ENCODE peak calls at places on chromosomes 16 and 17, in five cellular contexts. One of them, this sample, is unnamed.

GRCh38 chr17:78995022-78995760 is 14.4 kb downstream of the CANT1 start:
- DNase-seq in H1: no peak
- DNase-seq in H9: no peak
- DNase-seq in mesenchymal stem cell: no peak
- DNase-seq in IMR-90: no peak
- DNase-seq in this sample: no peak

GRCh38 chr16:30841332-30841731 is 52.5 kb downstream of the BCL7C start:
- DNase-seq in IMR-90: no peak
- DNase-seq in H1: no peak
- DNase-seq in mesenchymal stem cell: no peak
- DNase-seq in H9: no peak
- DNase-seq in this sample: no peak

GRCh38 chr17:44884941-44885340 is 14.3 kb downstream of the EFTUD2 start:
- DNase-seq in H9: no peak
- DNase-seq in IMR-90: no peak
- DNase-seq in mesenchymal stem cell: no peak
- DNase-seq in H1: no peak
- DNase-seq in this sample: no peak

GRCh38 chr17:49798182-49798581 is 9.7 kb downstream of the KAT7 start:
- DNase-seq in H9: no peak
- DNase-seq in H1: no peak
- DNase-seq in mesenchymal stem cell: no peak
- DNase-seq in IMR-90: peak
- DNase-seq in this sample: no peak

GRCh38 chr17:80122026-80122575 is 20.7 kb downstream of the GAA start:
- DNase-seq in IMR-90: no peak
- DNase-seq in H1: no peak
- DNase-seq in mesenchymal stem cell: no peak
- DNase-seq in H9: no peak
- DNase-seq in this sample: no peak

GRCh38 chr16:1788095-1788707 is 5.3 kb downstream of the IGFALS start:
- DNase-seq in IMR-90: no peak
- DNase-seq in mesenchymal stem cell: no peak
- DNase-seq in H1: no peak
- DNase-seq in H9: no peak
- DNase-seq in this sample: no peak

GRCh38 chr16:19549688-19550087 is 5.8 kb upstream of the VPS35L start:
- DNase-seq in mesenchymal stem cell: no peak
- DNase-seq in H9: no peak
- DNase-seq in IMR-90: no peak
- DNase-seq in H1: no peak
- DNase-seq in this sample: no peak

GRCh38 chr16:28826141-28826540 is 3.3 kb downstream of the ATXN2L start:
- DNase-seq in H9: no peak
- DNase-seq in IMR-90: peak
- DNase-seq in mesenchymal stem cell: peak
- DNase-seq in H1: no peak
- DNase-seq in this sample: no peak

GRCh38 chr16:70508752-70509151 is 14.6 kb downstream of the COG4 start:
- DNase-seq in H9: no peak
- DNase-seq in IMR-90: no peak
- DNase-seq in H1: no peak
- DNase-seq in mesenchymal stem cell: peak
- DNase-seq in this sample: no peak

GRCh38 chr17:79026345-79027273 is 2.6 kb downstream of the C1QTNF1 start:
- DNase-seq in H1: no peak
- DNase-seq in mesenchymal stem cell: peak
- DNase-seq in IMR-90: peak
- DNase-seq in H9: no peak
- DNase-seq in this sample: no peak

GRCh38 chr17:79007504-79008381 is 1.8 kb downstream of the CANT1 start:
- DNase-seq in H9: no peak
- DNase-seq in mesenchymal stem cell: no peak
- DNase-seq in H1: no peak
- DNase-seq in IMR-90: no peak
- DNase-seq in this sample: no peak

GRCh38 chr17:78979780-78980623 is at the start of gene LGALS3BP:
- DNase-seq in H1: no peak
- DNase-seq in mesenchymal stem cell: peak
- DNase-seq in IMR-90: peak
- DNase-seq in H9: peak
- DNase-seq in this sample: peak

GRCh38 chr16:71846443-71846842 is 667 bp downstream of the ATXN1L start:
- DNase-seq in mesenchymal stem cell: peak
- DNase-seq in H9: no peak
- DNase-seq in IMR-90: no peak
- DNase-seq in H1: no peak
- DNase-seq in this sample: no peak

GRCh38 chr16:50810241-50810965 is 68.5 kb downstream of the CYLD start:
- DNase-seq in mesenchymal stem cell: no peak
- DNase-seq in H9: no peak
- DNase-seq in IMR-90: no peak
- DNase-seq in H1: no peak
- DNase-seq in this sample: no peak

GRCh38 chr16:56246051-56246817 is 54.9 kb downstream of the GNAO1 start:
- DNase-seq in mesenchymal stem cell: peak
- DNase-seq in IMR-90: peak
- DNase-seq in H1: peak
- DNase-seq in H9: peak
- DNase-seq in this sample: peak

GRCh38 chr16:2719328-2720062 is 529 bp downstream of the PRSS27 start:
- DNase-seq in H9: no peak
- DNase-seq in IMR-90: no peak
- DNase-seq in mesenchymal stem cell: no peak
- DNase-seq in H1: no peak
- DNase-seq in this sample: no peak

GRCh38 chr17:40358323-40359038 is 6.1 kb downstream of the GJD3 start:
- DNase-seq in H9: peak
- DNase-seq in H1: no peak
- DNase-seq in IMR-90: peak
- DNase-seq in mesenchymal stem cell: peak
- DNase-seq in this sample: peak

GRCh38 chr17:21019976-21020575 is 22.7 kb downstream of the USP22 start:
- DNase-seq in H9: no peak
- DNase-seq in mesenchymal stem cell: peak
- DNase-seq in IMR-90: no peak
- DNase-seq in H1: no peak
- DNase-seq in this sample: no peak

GRCh38 chr17:50127661-50128361 is 2.1 kb downstream of the SAMD14 start:
- DNase-seq in IMR-90: peak
- DNase-seq in H1: no peak
- DNase-seq in mesenchymal stem cell: peak
- DNase-seq in H9: no peak
- DNase-seq in this sample: no peak

GRCh38 chr16:82585675-82586074 is 41.1 kb upstream of the CDH13 start:
- DNase-seq in H1: no peak
- DNase-seq in mesenchymal stem cell: no peak
- DNase-seq in H9: no peak
- DNase-seq in IMR-90: peak
- DNase-seq in this sample: no peak

GRCh38 chr17:36674278-36674650 is 72.9 kb downstream of the MRM1 start:
- DNase-seq in IMR-90: no peak
- DNase-seq in H1: no peak
- DNase-seq in H9: no peak
- DNase-seq in mesenchymal stem cell: no peak
- DNase-seq in this sample: no peak

GRCh38 chr17:44981221-44981968 is 13.3 kb upstream of the C1QL1 start:
- DNase-seq in H9: no peak
- DNase-seq in H1: no peak
- DNase-seq in mesenchymal stem cell: peak
- DNase-seq in IMR-90: peak
- DNase-seq in this sample: no peak

GRCh38 chr16:87956169-87956770 is 5.0 kb downstream of the BANP start:
- DNase-seq in IMR-90: peak
- DNase-seq in mesenchymal stem cell: peak
- DNase-seq in H9: no peak
- DNase-seq in H1: no peak
- DNase-seq in this sample: peak

GRCh38 chr16:11349599-11350276 is 4.5 kb downstream of the RMI2 start:
- DNase-seq in mesenchymal stem cell: peak
- DNase-seq in H9: no peak
- DNase-seq in H1: no peak
- DNase-seq in IMR-90: peak
- DNase-seq in this sample: no peak

GRCh38 chr17:45287526-45288264 is 25.8 kb upstream of the SPATA32 start:
- DNase-seq in mesenchymal stem cell: no peak
- DNase-seq in IMR-90: no peak
- DNase-seq in H1: no peak
- DNase-seq in H9: no peak
- DNase-seq in this sample: no peak

GRCh38 chr17:55089955-55090573 is 121.5 kb downstream of the STXBP4 start:
- DNase-seq in mesenchymal stem cell: peak
- DNase-seq in H9: no peak
- DNase-seq in IMR-90: peak
- DNase-seq in H1: no peak
- DNase-seq in this sample: no peak

GRCh38 chr16:19898924-19899604 is 14.4 kb upstream of the GPRC5B start:
- DNase-seq in H1: no peak
- DNase-seq in H9: peak
- DNase-seq in IMR-90: peak
- DNase-seq in mesenchymal stem cell: peak
- DNase-seq in this sample: peak

GRCh38 chr17:28911411-28912045 is 8.6 kb upstream of the DHRS13 start:
- DNase-seq in H9: no peak
- DNase-seq in IMR-90: no peak
- DNase-seq in mesenchymal stem cell: no peak
- DNase-seq in H1: no peak
- DNase-seq in this sample: no peak

GRCh38 chr17:73958453-73958852 is 245.0 kb upstream of the RPL38 start:
- DNase-seq in IMR-90: no peak
- DNase-seq in mesenchymal stem cell: no peak
- DNase-seq in H9: no peak
- DNase-seq in H1: no peak
- DNase-seq in this sample: no peak

GRCh38 chr17:72614871-72615626 is 477.4 kb downstream of the SLC39A11 start:
- DNase-seq in H9: no peak
- DNase-seq in IMR-90: peak
- DNase-seq in H1: no peak
- DNase-seq in mesenchymal stem cell: peak
- DNase-seq in this sample: peak

GRCh38 chr17:74807376-74807775 is 31.2 kb upstream of the NAT9 start:
- DNase-seq in IMR-90: no peak
- DNase-seq in H9: no peak
- DNase-seq in mesenchymal stem cell: no peak
- DNase-seq in H1: no peak
- DNase-seq in this sample: no peak

GRCh38 chr17:913207-913606 is 66.4 kb downstream of the NXN start:
- DNase-seq in H9: no peak
- DNase-seq in H1: no peak
- DNase-seq in mesenchymal stem cell: no peak
- DNase-seq in IMR-90: no peak
- DNase-seq in this sample: no peak

DNA sequence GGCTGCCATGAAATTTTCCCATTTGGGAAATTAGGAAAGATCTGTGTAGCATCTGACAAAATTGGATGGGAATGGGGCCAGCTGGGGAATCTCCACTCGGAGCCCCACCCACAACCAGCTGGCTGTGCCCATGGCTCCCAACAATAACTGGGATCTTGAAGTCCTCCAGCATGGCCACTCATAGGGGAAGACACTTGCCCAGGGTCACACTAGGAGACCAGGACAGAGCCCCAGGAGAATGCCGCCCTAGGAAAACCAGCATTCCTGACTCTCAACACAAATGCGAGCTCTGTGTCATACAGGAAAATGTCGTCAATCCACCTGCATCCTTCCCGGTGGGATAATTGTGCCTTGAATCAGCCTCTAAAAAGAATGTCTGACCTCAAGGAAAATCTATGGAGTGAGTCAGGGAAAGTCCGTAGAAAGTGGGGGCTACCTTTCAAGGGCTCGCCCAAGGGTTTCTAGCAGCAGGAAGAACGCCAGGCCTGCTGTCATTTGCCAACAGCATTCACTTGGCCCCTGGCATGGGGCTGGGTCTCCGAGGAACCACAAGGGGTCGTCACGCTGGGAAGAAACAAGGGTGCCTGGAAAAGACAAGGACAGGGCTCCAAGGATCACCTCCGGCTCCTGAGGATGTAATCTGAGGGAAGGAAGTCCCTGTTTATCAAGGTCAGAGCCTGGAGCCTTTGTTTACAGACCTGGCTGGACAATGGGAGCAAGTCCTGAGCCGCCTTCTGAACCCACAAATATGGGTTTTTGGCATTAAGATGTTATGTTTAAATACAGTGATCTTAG is 15.9 kb downstream of the CDH5 start:
- DNase-seq in mesenchymal stem cell: peak
- DNase-seq in IMR-90: peak
- DNase-seq in H1: peak
- DNase-seq in H9: peak
- DNase-seq in this sample: no peak
- H3K4ac ChIP-seq in mesenchymal stem cell: no peak
- H3K4ac ChIP-seq in IMR-90: peak
- H3K4ac ChIP-seq in H1: no peak
- H3K4ac ChIP-seq in H9: no peak
- H3K4ac ChIP-seq in this sample: peak

GRCh38 chr17:69607162-69607834 is 192.8 kb downstream of the MAP2K6 start:
- DNase-seq in H1: peak
- DNase-seq in mesenchymal stem cell: peak
- DNase-seq in IMR-90: peak
- DNase-seq in H9: peak
- DNase-seq in this sample: peak
- H2BK15ac ChIP-seq in H1: no peak
- H2BK15ac ChIP-seq in mesenchymal stem cell: no peak
- H2BK15ac ChIP-seq in IMR-90: peak
- H2BK15ac ChIP-seq in H9: no peak
- H2BK15ac ChIP-seq in this sample: no peak

GRCh38 chr17:81978901-81979298 is 1.5 kb downstream of the ASPSCR1 start:
- DNase-seq in H9: no peak
- DNase-seq in H1: no peak
- DNase-seq in mesenchymal stem cell: no peak
- DNase-seq in IMR-90: no peak
- DNase-seq in this sample: no peak
- H4K91ac ChIP-seq in H9: no peak
- H4K91ac ChIP-seq in H1: no peak
- H4K91ac ChIP-seq in mesenchymal stem cell: no peak
- H4K91ac ChIP-seq in IMR-90: no peak
- H4K91ac ChIP-seq in this sample: no peak

DNA sequence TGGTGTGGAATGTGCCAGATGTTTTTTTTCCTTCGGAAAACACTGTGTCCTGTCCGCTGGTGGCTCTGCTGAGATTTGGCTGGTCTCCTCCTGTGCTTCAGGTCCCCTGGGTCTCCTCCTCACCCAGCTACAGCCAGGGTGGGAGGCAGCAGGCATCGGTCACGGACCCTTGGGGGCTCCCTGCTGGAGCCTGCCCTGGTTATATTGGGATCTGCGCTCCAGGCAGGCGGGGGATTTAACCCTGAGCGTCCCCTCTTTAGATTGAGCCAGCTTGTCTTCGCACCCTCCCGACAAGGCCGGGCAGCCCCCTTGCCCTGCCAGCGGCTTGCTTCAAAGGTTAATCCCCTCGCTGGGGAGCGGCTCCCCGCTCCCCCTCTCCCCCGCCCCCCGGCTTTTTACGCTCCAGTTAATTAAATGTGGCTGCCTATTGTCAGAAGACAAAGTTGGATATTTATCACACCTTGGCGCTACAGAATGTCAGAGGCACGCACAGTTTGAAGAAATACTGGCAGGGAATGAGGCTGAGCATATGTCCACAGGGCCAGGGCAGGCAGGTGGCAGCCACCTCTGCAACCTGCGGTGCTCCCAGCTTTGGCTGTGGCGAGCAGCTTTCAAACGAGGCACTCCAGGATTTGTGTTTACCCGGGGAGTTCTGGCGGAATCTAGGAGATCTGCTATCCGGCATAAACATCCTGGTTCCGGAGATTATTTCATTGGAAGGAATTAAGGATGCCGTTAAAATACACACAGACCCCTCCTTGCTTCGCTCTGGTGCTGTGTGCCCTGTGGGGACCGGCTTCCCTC is 38.2 kb upstream of the GSE1 start:
- DNase-seq in H9: no peak
- DNase-seq in IMR-90: no peak
- DNase-seq in H1: no peak
- DNase-seq in mesenchymal stem cell: no peak
- DNase-seq in this sample: no peak
- H3K4ac ChIP-seq in H9: no peak
- H3K4ac ChIP-seq in IMR-90: no peak
- H3K4ac ChIP-seq in H1: no peak
- H3K4ac ChIP-seq in mesenchymal stem cell: no peak
- H3K4ac ChIP-seq in this sample: no peak

This sample was measured in neuronal stem cell.